ENCODE peak calls at places on chromosomes 11 and 22, in ten cellular contexts. H is stimulated activated CD4-positive, alpha-beta T cell treated with anti-CD3 and anti-CD28 coated beads, Interleukin-12 subunit alpha, Interleukin-12 subunit beta, amount 100 ng/mL, for 24 hours; X is ecto neural progenitor cell; Z is stimulated activated CD8-positive, alpha-beta memory T cell treated with anti-CD3 and anti-CD28 coated beads, Interleukin-12 subunit alpha, Interleukin-12 subunit beta, amount 100 ng/mL, for 4 hours; R is effector memory CD4-positive, alpha-beta T cell; P is mesendoderm; W is RWPE1; I is activated CD4-positive, alpha-beta T cell treated with anti-CD3 and anti-CD28 coated beads, Interleukin-2, amount 50 U/mL, for 1 hour; L is iPS-NIHi11; D is bronchial epithelial cell. A is an unnamed sample.

GRCh38 chr22:37431811-37432707 is 4.8 kb upstream of the ELFN2 start:
- DNase-seq in X (no peak), Z (no peak), D (peak), I (no peak), P (no peak), W (peak), R (no peak), L (no peak), H (peak), A (no peak)

GRCh38 chr22:25680949-25681348 is 61.0 kb upstream of the MYO18B start:
- DNase-seq in X (no peak), W (no peak), L (no peak), I (no peak), D (no peak), P (no peak), R (no peak), Z (no peak), H (no peak), A (no peak)

GRCh38 chr11:71283960-71284359 is 31.6 kb upstream of the SHANK2 start:
- DNase-seq in X (peak), I (no peak), H (no peak), D (peak), R (no peak), W (peak), Z (no peak), L (no peak), P (no peak), A (no peak)

GRCh38 chr22:21015051-21016006 is at the start of gene P2RX6:
- DNase-seq in Z (no peak), P (no peak), D (no peak), X (no peak), L (no peak), R (no peak), H (no peak), W (no peak), I (no peak), A (no peak)

GRCh38 chr11:17631702-17632365 is 84.8 kb downstream of the OTOG start:
- DNase-seq in L (no peak), R (no peak), D (no peak), I (no peak), Z (no peak), H (no peak), P (no peak), X (no peak), W (no peak), A (no peak)

GRCh38 chr11:16987205-16987568 is 27.0 kb downstream of the PLEKHA7 start:
- DNase-seq in X (no peak), P (no peak), L (peak), D (no peak), H (no peak), R (no peak), I (no peak), W (no peak), Z (no peak), A (no peak)

GRCh38 chr11:102853956-102854355 is 10.5 kb upstream of the MMP3 start:
- DNase-seq in X (no peak), I (no peak), W (peak), P (no peak), D (peak), H (no peak), L (no peak), Z (no peak), R (no peak), A (no peak)

GRCh38 chr11:6377902-6378694 is 12.2 kb upstream of the SMPD1 start:
- DNase-seq in I (no peak), R (no peak), D (no peak), H (no peak), Z (no peak), L (no peak), W (no peak), X (no peak), P (no peak), A (no peak)

GRCh38 chr22:19596680-19597398 is 72.6 kb upstream of the CLDN5 start:
- DNase-seq in W (no peak), I (no peak), Z (no peak), X (no peak), P (no peak), L (no peak), D (no peak), H (no peak), R (no peak), A (no peak)

GRCh38 chr11:11816511-11817319 is 25.1 kb upstream of the USP47 start:
- DNase-seq in P (peak), I (no peak), L (no peak), X (no peak), Z (no peak), W (no peak), R (no peak), H (no peak), D (peak), A (no peak)

GRCh38 chr11:2517016-2517385 is 72.2 kb downstream of the KCNQ1 start:
- DNase-seq in W (no peak), R (no peak), H (no peak), I (no peak), X (peak), L (no peak), D (no peak), P (no peak), Z (no peak), A (no peak)

GRCh38 chr11:69915501-69916250 is 96.5 kb upstream of the FGF3 start:
- DNase-seq in R (peak), D (peak), H (peak), I (peak), P (peak), X (peak), W (peak), Z (no peak), L (peak), A (no peak)

GRCh38 chr11:86174101-86175046 is 70.2 kb upstream of the EED start:
- DNase-seq in I (no peak), R (no peak), Z (no peak), P (no peak), H (no peak), W (peak), D (peak), L (no peak), X (no peak), A (no peak)

GRCh38 chr11:62337682-62338181 is 484 bp downstream of the ASRGL1 start:
- DNase-seq in H (no peak), P (peak), W (peak), I (no peak), D (no peak), X (peak), Z (no peak), R (no peak), L (peak), A (no peak)

GRCh38 chr22:49518436-49518970 is 309.2 kb downstream of the BRD1 start:
- DNase-seq in D (no peak), X (no peak), L (no peak), Z (no peak), P (no peak), H (no peak), W (no peak), R (no peak), I (no peak), A (no peak)

GRCh38 chr11:69000831-69001245 is 12.2 kb downstream of the MRGPRF start:
- DNase-seq in W (peak), R (no peak), Z (no peak), I (no peak), P (no peak), H (no peak), L (no peak), D (peak), X (peak), A (no peak)

GRCh38 chr22:36274547-36274946 is 21.6 kb downstream of the APOL1 start:
- DNase-seq in H (no peak), W (no peak), X (no peak), P (no peak), R (no peak), Z (no peak), L (no peak), D (peak), I (no peak), A (no peak)

GRCh38 chr22:34055525-34056200 is 135.4 kb upstream of the LARGE1 start:
- DNase-seq in P (peak), R (no peak), H (no peak), X (peak), W (no peak), Z (no peak), D (peak), L (peak), I (no peak), A (no peak)

A was measured in naive thymus-derived CD4-positive, alpha-beta T cell.